ENCODE peak calls at places on chromosomes 12 and 14, in six cellular contexts. B is T-helper 2 cell; S is activated naive CD8-positive, alpha-beta T cell treated with anti-CD3 and anti-CD28 coated beads, Interleukin-2, amount 50 U/mL, for 24 hours; Y is H4; D is mesothelial cell of epicardium; R is transverse colon. L is an unnamed sample.

GRCh38 chr14:56284641-56285040 is 166.4 kb downstream of the PELI2 start:
- DNase-seq in B (no peak), S (no peak), Y (no peak), D (no peak), R (no peak), L (no peak)

GRCh38 chr14:41137741-41138140 is 468.9 kb upstream of the LRFN5 start:
- DNase-seq in B (no peak), S (no peak), Y (no peak), D (no peak), R (no peak), L (no peak)

GRCh38 chr14:36066636-36067035 is 109.9 kb downstream of the PTCSC3 start:
- DNase-seq in B (no peak), S (no peak), Y (no peak), D (no peak), R (no peak), L (no peak)

GRCh38 chr14:24063263-24063836 is 8.0 kb upstream of the CPNE6 start:
- DNase-seq in B (no peak), S (no peak), Y (no peak), D (no peak), R (peak), L (no peak)

GRCh38 chr12:5391638-5392037 is 40.3 kb upstream of the NTF3 start:
- DNase-seq in B (no peak), S (no peak), Y (no peak), D (no peak), R (no peak), L (no peak)

GRCh38 chr14:22848391-22849164 is 12.2 kb downstream of the MMP14 start:
- DNase-seq in B (no peak), S (no peak), Y (peak), D (peak), R (peak), L (no peak)

GRCh38 chr12:108612788-108613282 is 15.0 kb upstream of the TMEM119 start:
- DNase-seq in B (no peak), S (no peak), Y (peak), D (no peak), R (no peak), L (no peak)

GRCh38 chr14:72256055-72256454 is 323.8 kb downstream of the RGS6 start:
- DNase-seq in B (no peak), S (peak), Y (no peak), D (no peak), R (no peak), L (no peak)

GRCh38 chr12:65121049-65121955 is at the start of gene WIF1:
- DNase-seq in B (no peak), S (peak), Y (no peak), D (peak), R (peak), L (no peak)

GRCh38 chr12:69897744-69898143 is 72.7 kb downstream of the MYRFL start:
- DNase-seq in B (no peak), S (no peak), Y (peak), D (no peak), R (no peak), L (no peak)

GRCh38 chr14:78519863-78520262 is 349.7 kb downstream of the NRXN3 start:
- DNase-seq in B (no peak), S (peak), Y (no peak), D (peak), R (peak), L (no peak)

GRCh38 chr12:101925352-101925751 is 48.0 kb downstream of the DRAM1 start:
- DNase-seq in B (no peak), S (no peak), Y (peak), D (no peak), R (peak), L (no peak)